ENCODE peak calls at places on chromosomes 13 and 19, in five cellular contexts. R, P, B, N and A are unnamed samples.
A peak's percentile ranks its signal among the peaks of the same experiment; 100 is the strongest.

GRCh38 chr13:104310861-104311260 is 1244.6 kb upstream of the SLC10A2 start:
- DNase-seq in R (no peak), P (no peak), B (no peak), N (no peak), A (no peak)

GRCh38 chr13:93420887-93421286 is 194.3 kb downstream of the GPC6 start:
- DNase-seq in R (no peak), P (no peak), B (no peak), N (no peak), A (no peak)

GRCh38 chr13:24718192-24718965 is 38.2 kb downstream of the ATP12A start:
- DNase-seq in R (no peak), P (no peak), B (no peak), N (no peak), A (no peak)

GRCh38 chr19:17405250-17406038 is at the start of gene BST2:
- DNase-seq in R (peak; percentile 58), P (peak; percentile 62), B (peak; percentile 75), N (no peak), A (peak; percentile 59)

GRCh38 chr13:78022164-78022877 is 103.7 kb upstream of the EDNRB start:
- DNase-seq in R (peak; percentile 69), P (peak; percentile 61), B (peak; percentile 40), N (peak; percentile 11), A (peak; percentile 39)

GRCh38 chr13:112325142-112325808 is 50.9 kb upstream of the SPACA7 start:
- DNase-seq in R (no peak), P (no peak), B (no peak), N (no peak), A (no peak)

GRCh38 chr19:46990998-46991676 is 28.5 kb upstream of the NPAS1 start:
- DNase-seq in R (peak; percentile 63), P (peak; percentile 94), B (peak; percentile 73), N (peak; percentile 59), A (peak; percentile 78)

GRCh38 chr19:5943623-5944022 is 29.6 kb downstream of the CAPS start:
- DNase-seq in R (no peak), P (peak; percentile 55), B (no peak), N (no peak), A (no peak)

GRCh38 chr19:5719274-5719960 is 529 bp downstream of the LONP1 start:
- DNase-seq in R (peak; percentile 54), P (peak; percentile 40), B (peak; percentile 63), N (no peak), A (no peak)

GRCh38 chr19:23509686-23510450 is 114.6 kb upstream of the ZNF91 start:
- DNase-seq in R (no peak), P (no peak), B (no peak), N (no peak), A (no peak)

GRCh38 chr19:611506-611869 is 21.8 kb downstream of the HCN2 start:
- DNase-seq in R (peak; percentile 87), P (peak; percentile 57), B (no peak), N (peak; percentile 65), A (no peak)

GRCh38 chr13:43846496-43846895 is 33.0 kb downstream of the CCDC122 start:
- DNase-seq in R (no peak), P (peak; percentile 94), B (no peak), N (no peak), A (no peak)

GRCh38 chr19:33606556-33606955 is 15.2 kb upstream of the CHST8 start:
- DNase-seq in R (no peak), P (no peak), B (no peak), N (no peak), A (no peak)

GRCh38 chr13:36163809-36164308 is 32.7 kb upstream of the DCLK1 start:
- DNase-seq in R (no peak), P (peak; percentile 97), B (peak; percentile 86), N (no peak), A (peak; percentile 80)

GRCh38 chr19:48501961-48502719 is 9.5 kb downstream of the LMTK3 start:
- DNase-seq in R (peak; percentile 77), P (no peak), B (peak; percentile 96), N (peak; percentile 49), A (peak; percentile 94)

GRCh38 chr13:76383671-76384461 is 502.3 kb downstream of the KCTD12 start:
- DNase-seq in R (no peak), P (peak; percentile 96), B (no peak), N (no peak), A (no peak)

GRCh38 chr19:8877854-8878705 is 45.9 kb downstream of the MBD3L1 start:
- DNase-seq in R (no peak), P (no peak), B (no peak), N (no peak), A (no peak)

GRCh38 chr19:55095260-55096060 is 19.8 kb downstream of the EPS8L1 start:
- DNase-seq in R (no peak), P (no peak), B (no peak), N (no peak), A (no peak)

GRCh38 chr19:17337675-17338439 is 504 bp downstream of the GTPBP3 start:
- DNase-seq in R (peak; percentile 58), P (no peak), B (no peak), N (no peak), A (no peak)

GRCh38 chr19:3479819-3480215 is 508 bp downstream of the SMIM24 start:
- DNase-seq in R (peak; percentile 48), P (no peak), B (no peak), N (peak; percentile 22), A (no peak)

GRCh38 chr19:495440-496332 is 600 bp upstream of the MADCAM1 start:
- DNase-seq in R (peak; percentile 55), P (peak; percentile 26), B (peak; percentile 51), N (peak; percentile 62), A (peak; percentile 84)

GRCh38 chr19:4077800-4078683 is 11.3 kb upstream of the ZBTB7A start:
- DNase-seq in R (peak; percentile 67), P (no peak), B (peak; percentile 87), N (no peak), A (no peak)

GRCh38 chr19:8069116-8069973 is 16.8 kb downstream of the CCL25 start:
- DNase-seq in R (no peak), P (no peak), B (no peak), N (peak; percentile 21), A (peak; percentile 6)

GRCh38 chr13:30408319-30409101 is 13.8 kb upstream of the UBE2L5 start:
- DNase-seq in R (peak; percentile 95), P (peak; percentile 89), B (peak; percentile 96), N (peak; percentile 91), A (peak; percentile 94)

GRCh38 chr13:32804673-32805260 is 211.5 kb upstream of the KL start:
- DNase-seq in R (no peak), P (peak; percentile 26), B (no peak), N (no peak), A (no peak)

GRCh38 chr13:42495751-42496150 is 78.2 kb upstream of the TNFSF11 start:
- DNase-seq in R (peak; percentile 31), P (no peak), B (no peak), N (no peak), A (no peak)

GRCh38 chr19:45305007-45305406 is 17.7 kb downstream of the CKM start:
- DNase-seq in R (no peak), P (no peak), B (no peak), N (no peak), A (no peak)

GRCh38 chr13:38686635-38687245 is at the start of gene FREM2:
- DNase-seq in R (no peak), P (no peak), B (peak; percentile 76), N (no peak), A (peak; percentile 81)